ENCODE peak calls at places on chromosomes 12 and 14, in seven cellular contexts. H is suprapubic skin, X is pancreas, I is RCC 7860, L is T1000, V is B cell, K is ecto neural progenitor cell. G is an unnamed sample.

GRCh38 chr14:102870994-102871831 is 51.2 kb upstream of the AMN start:
- DNase-seq in X (no peak), K (no peak), H (no peak), I (no peak), L (no peak), V (no peak), G (no peak)

GRCh38 chr14:55339770-55340169 is 68.5 kb downstream of the FBXO34 start:
- DNase-seq in H (no peak), L (no peak), K (no peak), V (no peak), X (no peak), I (no peak), G (no peak)

GRCh38 chr14:104092931-104093365 is 7.4 kb downstream of the ASPG start:
- DNase-seq in I (no peak), K (no peak), X (peak), V (no peak), H (no peak), L (no peak), G (no peak)

GRCh38 chr12:66030217-66030781 is 100.3 kb downstream of the LLPH start:
- DNase-seq in X (no peak), I (no peak), K (no peak), H (no peak), L (no peak), V (no peak), G (no peak)

GRCh38 chr12:28257411-28257810 is 67.2 kb downstream of the CCDC91 start:
- DNase-seq in L (no peak), K (no peak), X (no peak), V (no peak), I (no peak), H (no peak), G (no peak)

GRCh38 chr12:93785262-93786010 is 108.3 kb downstream of the CRADD start:
- DNase-seq in I (peak), X (no peak), H (no peak), K (no peak), V (no peak), L (peak), G (peak)

GRCh38 chr12:6890789-6891624 is 13.6 kb upstream of the LRRC23 start:
- DNase-seq in V (peak), K (peak), H (peak), I (peak), X (peak), L (peak), G (peak)

GRCh38 chr12:42854208-42854607 is 264.7 kb upstream of the PRICKLE1 start:
- DNase-seq in K (no peak), I (no peak), L (no peak), V (no peak), H (no peak), X (no peak), G (no peak)

GRCh38 chr14:100304825-100305445 is 1.3 kb downstream of the SLC25A29 start:
- DNase-seq in K (peak), H (no peak), V (peak), L (no peak), I (no peak), X (peak), G (no peak)

GRCh38 chr12:76276499-76277151 is 71.6 kb downstream of the BBS10 start:
- DNase-seq in I (no peak), H (no peak), L (no peak), X (no peak), V (no peak), K (no peak), G (no peak)

GRCh38 chr14:94036328-94037167 is 10.4 kb downstream of the OTUB2 start:
- DNase-seq in H (no peak), L (peak), K (peak), V (peak), I (peak), X (peak), G (peak)

GRCh38 chr12:109304485-109304884 is 4.6 kb downstream of the FOXN4 start:
- DNase-seq in K (no peak), H (no peak), I (no peak), V (no peak), L (no peak), X (no peak), G (no peak)

GRCh38 chr12:76346798-76347420 is 1.3 kb downstream of the BBS10 start:
- DNase-seq in V (peak), K (no peak), I (peak), H (no peak), X (no peak), L (no peak), G (peak)

GRCh38 chr12:22275847-22276246 is 58.7 kb downstream of the ST8SIA1 start:
- DNase-seq in X (no peak), L (peak), K (peak), I (peak), H (peak), V (no peak), G (peak)

GRCh38 chr12:54357802-54358619 is 6.3 kb downstream of the GPR84 start:
- DNase-seq in X (no peak), V (no peak), H (no peak), K (peak), I (no peak), L (no peak), G (no peak)

GRCh38 chr12:95593266-95593871 is 42.1 kb upstream of the USP44 start:
- DNase-seq in H (no peak), K (no peak), L (no peak), I (no peak), V (no peak), X (no peak), G (no peak)

GRCh38 chr14:24270537-24271133 is 762 bp downstream of the RABGGTA start:
- DNase-seq in L (no peak), I (no peak), V (no peak), H (no peak), X (no peak), K (no peak), G (no peak)

GRCh38 chr14:36105401-36105800 is 71.1 kb downstream of the PTCSC3 start:
- DNase-seq in L (no peak), X (no peak), I (peak), K (peak), H (no peak), V (no peak), G (peak)

GRCh38 chr12:48889679-48890078 is 24.0 kb upstream of the RND1 start:
- DNase-seq in L (no peak), K (no peak), H (no peak), V (no peak), I (no peak), X (no peak), G (no peak)

GRCh38 chr14:68783408-68784297 is 9.2 kb downstream of the ZFP36L1 start:
- DNase-seq in L (no peak), H (peak), I (peak), V (no peak), X (no peak), K (no peak), G (no peak)

GRCh38 chr14:100688051-100688450 is 38.6 kb upstream of the DLK1 start:
- DNase-seq in K (no peak), I (no peak), X (no peak), H (no peak), V (no peak), L (no peak), G (no peak)

GRCh38 chr12:56630180-56630632 is at the start of gene BAZ2A:
- DNase-seq in I (peak), X (peak), K (peak), H (peak), L (peak), V (peak), G (peak)

GRCh38 chr14:33475623-33476022 is 475.3 kb downstream of the EGLN3 start:
- DNase-seq in L (peak), I (no peak), X (no peak), K (peak), H (no peak), V (peak), G (peak)

GRCh38 chr12:109753054-109753401 is 39.4 kb downstream of the FAM222A start:
- DNase-seq in H (no peak), K (no peak), X (peak), I (no peak), V (no peak), L (no peak), G (no peak)

GRCh38 chr12:108214486-108214885 is 85.4 kb downstream of the WSCD2 start:
- DNase-seq in H (no peak), L (no peak), K (peak), V (no peak), X (peak), I (no peak), G (no peak)

GRCh38 chr14:104527857-104528459 is 51.6 kb upstream of the C14orf180 start:
- DNase-seq in K (no peak), I (no peak), H (peak), L (no peak), V (no peak), X (no peak), G (no peak)

GRCh38 chr12:89815225-89815624 is 106.6 kb upstream of the ATP2B1 start:
- DNase-seq in X (no peak), L (no peak), V (no peak), H (no peak), K (no peak), I (no peak), G (no peak)

GRCh38 chr14:68340262-68340661 is 452.6 kb downstream of the ZFP36L1 start:
- DNase-seq in L (no peak), H (no peak), V (no peak), K (no peak), I (no peak), X (no peak), G (no peak)

GRCh38 chr14:67940894-67941455 is 121.4 kb downstream of the RAD51B start:
- DNase-seq in I (no peak), L (no peak), X (no peak), V (no peak), K (no peak), H (no peak), G (no peak)

G was measured in SJSA1.